ENCODE peak calls at places on chromosomes 11 and 22, in six cellular contexts. S is EL; O is stimulated activated effector memory CD8-positive, alpha-beta T cell treated with anti-CD3 and anti-CD28 coated beads, Interleukin-12 subunit alpha, Interleukin-12 subunit beta, amount 100 ng/mL, for 72 hours; I is NCI-H1105; Y is HT1080; N is mucosa of descending colon. R is an unnamed sample.

GRCh38 chr11:72574534-72575460 is 99.4 kb downstream of the PDE2A start:
- DNase-seq in S (no peak), O (no peak), I (no peak), Y (no peak), N (no peak), R (no peak)

GRCh38 chr11:132941024-132941646 is 591.2 kb downstream of the OPCML start:
- DNase-seq in S (peak), O (no peak), I (peak), Y (peak), N (no peak), R (no peak)

GRCh38 chr11:1305558-1306056 is 3.8 kb downstream of the TOLLIP start:
- DNase-seq in S (no peak), O (no peak), I (no peak), Y (no peak), N (peak), R (peak)

GRCh38 chr11:91871791-91872190 is 352.8 kb upstream of the FAT3 start:
- DNase-seq in S (peak), O (no peak), I (no peak), Y (peak), N (no peak), R (no peak)

GRCh38 chr11:36672815-36673450 is 74.9 kb upstream of the RAG2 start:
- DNase-seq in S (peak), O (no peak), I (peak), Y (peak), N (no peak), R (no peak)

GRCh38 chr22:25546751-25547150 is 17.7 kb upstream of the GRK3 start:
- DNase-seq in S (peak), O (no peak), I (no peak), Y (no peak), N (no peak), R (no peak)

GRCh38 chr11:103222801-103223200 is 113.6 kb downstream of the DYNC2H1 start:
- DNase-seq in S (no peak), O (no peak), I (no peak), Y (no peak), N (no peak), R (no peak)

GRCh38 chr11:58998480-58999290 is 59.4 kb downstream of the GLYATL1 start:
- DNase-seq in S (no peak), O (no peak), I (no peak), Y (no peak), N (no peak), R (peak)

GRCh38 chr11:47130541-47130940 is 46.1 kb downstream of the ARFGAP2 start:
- DNase-seq in S (no peak), O (no peak), I (peak), Y (no peak), N (no peak), R (no peak)

GRCh38 chr22:44658371-44658953 is 43.5 kb upstream of the PRR5 start:
- DNase-seq in S (peak), O (no peak), I (no peak), Y (peak), N (no peak), R (no peak)

GRCh38 chr11:10918698-10919097 is 60.8 kb upstream of the ZBED5 start:
- DNase-seq in S (no peak), O (no peak), I (no peak), Y (peak), N (no peak), R (no peak)

GRCh38 chr11:32334822-32335221 is 100.5 kb downstream of the WT1 start:
- DNase-seq in S (peak), O (no peak), I (no peak), Y (peak), N (peak), R (no peak)

GRCh38 chr11:128391809-128392208 is 195.5 kb downstream of the ETS1 start:
- DNase-seq in S (no peak), O (no peak), I (no peak), Y (no peak), N (no peak), R (no peak)

GRCh38 chr11:28701760-28702449 is 593.7 kb downstream of the METTL15 start:
- DNase-seq in S (peak), O (no peak), I (no peak), Y (peak), N (no peak), R (peak)

GRCh38 chr22:49164773-49165320 is 662.8 kb downstream of the BRD1 start:
- DNase-seq in S (no peak), O (no peak), I (no peak), Y (no peak), N (no peak), R (no peak)

GRCh38 chr11:105206633-105207032 is 67.1 kb upstream of the CARD18 start:
- DNase-seq in S (no peak), O (no peak), I (no peak), Y (no peak), N (no peak), R (no peak)

GRCh38 chr11:86570020-86570419 is 102.4 kb downstream of the ME3 start:
- DNase-seq in S (no peak), O (no peak), I (no peak), Y (no peak), N (no peak), R (no peak)

GRCh38 chr11:68657021-68657780 is 27.1 kb upstream of the GAL start:
- DNase-seq in S (no peak), O (no peak), I (no peak), Y (no peak), N (no peak), R (no peak)

GRCh38 chr11:1307998-1308744 is 1.3 kb downstream of the TOLLIP start:
- DNase-seq in S (no peak), O (no peak), I (no peak), Y (no peak), N (peak), R (peak)

GRCh38 chr11:2436013-2436520 is 8.2 kb downstream of the TRPM5 start:
- DNase-seq in S (no peak), O (no peak), I (no peak), Y (no peak), N (peak), R (no peak)

GRCh38 chr11:134379241-134379640 is 32.8 kb downstream of the B3GAT1 start:
- DNase-seq in S (no peak), O (no peak), I (no peak), Y (no peak), N (no peak), R (no peak)

GRCh38 chr22:34886812-34887211 is 179.1 kb upstream of the ISX start:
- DNase-seq in S (no peak), O (no peak), I (no peak), Y (no peak), N (no peak), R (no peak)